ENCODE peak calls at places on chromosomes 7 and 10, in eight cellular contexts. One of them, this sample, is unnamed.

GRCh38 chr7:151872531-151873401 is 4.1 kb downstream of the PRKAG2 start:
- DNase-seq in AG09309: no peak
- DNase-seq in mucosa of descending colon: peak; percentile 45
- DNase-seq in right atrium auricular region: no peak
- DNase-seq in heart right ventricle: no peak
- DNase-seq in endothelial cell of umbilical vein: no peak
- DNase-seq in fibroblast of the aortic adventitia: no peak
- DNase-seq in GM23338: no peak
- DNase-seq in this sample: no peak

GRCh38 chr7:123879628-123880027 is 34.7 kb downstream of the HYAL4 start:
- DNase-seq in endothelial cell of umbilical vein: no peak
- DNase-seq in mucosa of descending colon: no peak
- DNase-seq in fibroblast of the aortic adventitia: no peak
- DNase-seq in heart right ventricle: no peak
- DNase-seq in GM23338: no peak
- DNase-seq in right atrium auricular region: no peak
- DNase-seq in AG09309: no peak
- DNase-seq in this sample: no peak

GRCh38 chr7:127654404-127655392 is 2.7 kb downstream of the SND1 start:
- DNase-seq in endothelial cell of umbilical vein: no peak
- DNase-seq in GM23338: no peak
- DNase-seq in heart right ventricle: no peak
- DNase-seq in right atrium auricular region: no peak
- DNase-seq in AG09309: no peak
- DNase-seq in mucosa of descending colon: no peak
- DNase-seq in fibroblast of the aortic adventitia: peak; percentile 34
- DNase-seq in this sample: no peak

GRCh38 chr10:24196426-24197039 is 12.4 kb upstream of the KIAA1217 start:
- DNase-seq in right atrium auricular region: peak; percentile 87
- DNase-seq in AG09309: no peak
- DNase-seq in fibroblast of the aortic adventitia: peak; percentile 72
- DNase-seq in heart right ventricle: peak; percentile 62
- DNase-seq in mucosa of descending colon: no peak
- DNase-seq in endothelial cell of umbilical vein: peak; percentile 44
- DNase-seq in GM23338: peak; percentile 92
- DNase-seq in this sample: peak; percentile 52

GRCh38 chr7:43653891-43654504 is 71.1 kb downstream of the STK17A start:
- DNase-seq in AG09309: no peak
- DNase-seq in endothelial cell of umbilical vein: no peak
- DNase-seq in fibroblast of the aortic adventitia: no peak
- DNase-seq in heart right ventricle: no peak
- DNase-seq in right atrium auricular region: no peak
- DNase-seq in mucosa of descending colon: no peak
- DNase-seq in GM23338: no peak
- DNase-seq in this sample: no peak

GRCh38 chr10:24916365-24916764 is 36.0 kb downstream of the PRTFDC1 start:
- DNase-seq in AG09309: no peak
- DNase-seq in mucosa of descending colon: no peak
- DNase-seq in GM23338: no peak
- DNase-seq in right atrium auricular region: no peak
- DNase-seq in fibroblast of the aortic adventitia: no peak
- DNase-seq in endothelial cell of umbilical vein: no peak
- DNase-seq in heart right ventricle: no peak
- DNase-seq in this sample: no peak

GRCh38 chr7:220151-220841 is 27.9 kb downstream of the FAM20C start:
- DNase-seq in GM23338: peak; percentile 81
- DNase-seq in endothelial cell of umbilical vein: no peak
- DNase-seq in fibroblast of the aortic adventitia: no peak
- DNase-seq in heart right ventricle: no peak
- DNase-seq in AG09309: no peak
- DNase-seq in mucosa of descending colon: no peak
- DNase-seq in right atrium auricular region: no peak
- DNase-seq in this sample: peak; percentile 60

GRCh38 chr10:103638948-103639347 is 145.4 kb downstream of the NEURL1 start:
- DNase-seq in fibroblast of the aortic adventitia: peak; percentile 48
- DNase-seq in GM23338: no peak
- DNase-seq in heart right ventricle: no peak
- DNase-seq in AG09309: no peak
- DNase-seq in endothelial cell of umbilical vein: no peak
- DNase-seq in mucosa of descending colon: no peak
- DNase-seq in right atrium auricular region: no peak
- DNase-seq in this sample: no peak

GRCh38 chr10:13984647-13985155 is 346.0 kb downstream of the FRMD4A start:
- DNase-seq in heart right ventricle: no peak
- DNase-seq in AG09309: peak; percentile 77
- DNase-seq in fibroblast of the aortic adventitia: peak; percentile 91
- DNase-seq in endothelial cell of umbilical vein: peak; percentile 98
- DNase-seq in mucosa of descending colon: no peak
- DNase-seq in right atrium auricular region: no peak
- DNase-seq in GM23338: no peak
- DNase-seq in this sample: peak; percentile 92

GRCh38 chr7:133709036-133709880 is 417.9 kb upstream of the LRGUK start:
- DNase-seq in mucosa of descending colon: no peak
- DNase-seq in fibroblast of the aortic adventitia: peak; percentile 22
- DNase-seq in GM23338: no peak
- DNase-seq in heart right ventricle: no peak
- DNase-seq in AG09309: peak; percentile 23
- DNase-seq in endothelial cell of umbilical vein: no peak
- DNase-seq in right atrium auricular region: no peak
- DNase-seq in this sample: no peak

GRCh38 chr10:46787321-46787615 is 124.0 kb upstream of the PTPN20 start:
- DNase-seq in GM23338: no peak
- DNase-seq in right atrium auricular region: no peak
- DNase-seq in endothelial cell of umbilical vein: peak; percentile 39
- DNase-seq in mucosa of descending colon: no peak
- DNase-seq in AG09309: no peak
- DNase-seq in fibroblast of the aortic adventitia: peak; percentile 70
- DNase-seq in heart right ventricle: no peak
- DNase-seq in this sample: peak; percentile 64

GRCh38 chr7:131261476-131261994 is 66.1 kb upstream of the MKLN1 start:
- DNase-seq in heart right ventricle: no peak
- DNase-seq in GM23338: no peak
- DNase-seq in right atrium auricular region: no peak
- DNase-seq in mucosa of descending colon: no peak
- DNase-seq in fibroblast of the aortic adventitia: no peak
- DNase-seq in AG09309: no peak
- DNase-seq in endothelial cell of umbilical vein: no peak
- DNase-seq in this sample: no peak

GRCh38 chr10:43235070-43235900 is 31.6 kb downstream of the RASGEF1A start:
- DNase-seq in fibroblast of the aortic adventitia: no peak
- DNase-seq in right atrium auricular region: peak; percentile 38
- DNase-seq in mucosa of descending colon: peak; percentile 29
- DNase-seq in endothelial cell of umbilical vein: no peak
- DNase-seq in GM23338: no peak
- DNase-seq in heart right ventricle: no peak
- DNase-seq in AG09309: no peak
- DNase-seq in this sample: no peak

GRCh38 chr7:24812313-24812945 is 55.2 kb upstream of the GSDME start:
- DNase-seq in AG09309: no peak
- DNase-seq in heart right ventricle: peak; percentile 34
- DNase-seq in right atrium auricular region: no peak
- DNase-seq in fibroblast of the aortic adventitia: peak; percentile 62
- DNase-seq in endothelial cell of umbilical vein: peak; percentile 54
- DNase-seq in mucosa of descending colon: no peak
- DNase-seq in GM23338: peak; percentile 72
- DNase-seq in this sample: no peak

GRCh38 chr10:34254596-34254995 is 560.5 kb downstream of the PARD3 start:
- DNase-seq in endothelial cell of umbilical vein: peak; percentile 88
- DNase-seq in AG09309: no peak
- DNase-seq in GM23338: no peak
- DNase-seq in fibroblast of the aortic adventitia: peak; percentile 59
- DNase-seq in right atrium auricular region: no peak
- DNase-seq in heart right ventricle: no peak
- DNase-seq in mucosa of descending colon: no peak
- DNase-seq in this sample: peak; percentile 7

GRCh38 chr7:46940178-46940577 is 641.7 kb downstream of the TNS3 start:
- DNase-seq in right atrium auricular region: no peak
- DNase-seq in heart right ventricle: no peak
- DNase-seq in endothelial cell of umbilical vein: no peak
- DNase-seq in mucosa of descending colon: no peak
- DNase-seq in AG09309: no peak
- DNase-seq in fibroblast of the aortic adventitia: no peak
- DNase-seq in GM23338: no peak
- DNase-seq in this sample: no peak

GRCh38 chr7:50267525-50268041 is 36.9 kb upstream of the IKZF1 start:
- DNase-seq in mucosa of descending colon: no peak
- DNase-seq in fibroblast of the aortic adventitia: no peak
- DNase-seq in GM23338: no peak
- DNase-seq in endothelial cell of umbilical vein: no peak
- DNase-seq in right atrium auricular region: no peak
- DNase-seq in heart right ventricle: no peak
- DNase-seq in AG09309: no peak
- DNase-seq in this sample: no peak

DNA sequence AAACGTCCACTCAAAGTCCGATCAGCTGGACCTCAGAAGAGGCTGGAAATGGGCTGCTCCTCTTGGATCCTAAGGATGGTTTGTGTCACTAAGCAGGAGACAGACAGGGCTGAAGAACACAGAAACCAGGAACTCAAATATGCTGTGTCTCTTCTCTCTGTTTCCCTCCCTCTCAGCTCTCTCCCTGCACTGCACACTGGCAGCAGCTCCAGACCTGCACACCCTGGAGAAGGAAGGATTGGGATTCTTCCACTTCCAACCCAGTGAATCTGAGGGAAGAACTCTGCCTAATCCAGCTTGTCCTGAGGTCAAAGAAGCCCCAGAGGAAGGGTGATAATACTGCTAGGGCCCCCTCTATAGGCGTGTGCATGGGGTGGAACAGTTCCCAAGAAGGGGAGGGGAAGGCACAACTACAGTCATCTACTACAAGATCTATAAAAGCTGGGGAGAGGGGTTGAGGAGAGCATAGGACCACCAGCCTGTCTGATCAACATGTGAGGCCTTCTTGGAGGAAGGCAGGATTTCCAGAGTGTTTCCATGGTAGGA is 22.7 kb upstream of the ZCCHC24 start:
- DNase-seq in heart right ventricle: no peak
- DNase-seq in GM23338: no peak
- DNase-seq in mucosa of descending colon: no peak
- DNase-seq in AG09309: no peak
- DNase-seq in fibroblast of the aortic adventitia: no peak
- DNase-seq in right atrium auricular region: no peak
- DNase-seq in endothelial cell of umbilical vein: no peak
- DNase-seq in this sample: no peak
- TF ChIP-seq CTCF in heart right ventricle: no peak
- TF ChIP-seq CTCF in GM23338: no peak
- TF ChIP-seq CTCF in mucosa of descending colon: no peak
- TF ChIP-seq CTCF in AG09309: no peak
- TF ChIP-seq CTCF in fibroblast of the aortic adventitia: peak; percentile 4
- TF ChIP-seq CTCF in right atrium auricular region: no peak
- TF ChIP-seq CTCF in endothelial cell of umbilical vein: no peak
- TF ChIP-seq CTCF in this sample: no peak

GRCh38 chr10:84204122-84204521 is 9.8 kb downstream of the CDHR1 start:
- DNase-seq in right atrium auricular region: no peak
- DNase-seq in AG09309: no peak
- DNase-seq in GM23338: peak; percentile 74
- DNase-seq in mucosa of descending colon: no peak
- DNase-seq in fibroblast of the aortic adventitia: no peak
- DNase-seq in heart right ventricle: no peak
- DNase-seq in endothelial cell of umbilical vein: no peak
- DNase-seq in this sample: no peak
- TF ChIP-seq CTCF in right atrium auricular region: no peak
- TF ChIP-seq CTCF in AG09309: peak; percentile 19
- TF ChIP-seq CTCF in GM23338: peak; percentile 65
- TF ChIP-seq CTCF in mucosa of descending colon: peak; percentile 10
- TF ChIP-seq CTCF in fibroblast of the aortic adventitia: peak; percentile 20
- TF ChIP-seq CTCF in heart right ventricle: peak; percentile 31
- TF ChIP-seq CTCF in endothelial cell of umbilical vein: peak; percentile 44
- TF ChIP-seq CTCF in this sample: peak; percentile 63

GRCh38 chr7:141738592-141739013 is 445 bp downstream of the SSBP1 start:
- DNase-seq in endothelial cell of umbilical vein: no peak
- DNase-seq in GM23338: no peak
- DNase-seq in AG09309: no peak
- DNase-seq in right atrium auricular region: no peak
- DNase-seq in mucosa of descending colon: no peak
- DNase-seq in fibroblast of the aortic adventitia: no peak
- DNase-seq in heart right ventricle: no peak
- DNase-seq in this sample: no peak
- TF ChIP-seq CTCF in endothelial cell of umbilical vein: no peak
- TF ChIP-seq CTCF in GM23338: no peak
- TF ChIP-seq CTCF in AG09309: no peak
- TF ChIP-seq CTCF in right atrium auricular region: no peak
- TF ChIP-seq CTCF in mucosa of descending colon: no peak
- TF ChIP-seq CTCF in fibroblast of the aortic adventitia: peak; percentile 57
- TF ChIP-seq CTCF in heart right ventricle: no peak
- TF ChIP-seq CTCF in this sample: no peak

GRCh38 chr7:150754950-150755349 is 17.7 kb downstream of the GIMAP5 start:
- DNase-seq in AG09309: no peak
- DNase-seq in mucosa of descending colon: no peak
- DNase-seq in right atrium auricular region: no peak
- DNase-seq in fibroblast of the aortic adventitia: no peak
- DNase-seq in heart right ventricle: no peak
- DNase-seq in endothelial cell of umbilical vein: no peak
- DNase-seq in GM23338: no peak
- DNase-seq in this sample: no peak

GRCh38 chr7:150753239-150753638 is 16.0 kb downstream of the GIMAP5 start:
- DNase-seq in mucosa of descending colon: no peak
- DNase-seq in right atrium auricular region: no peak
- DNase-seq in endothelial cell of umbilical vein: no peak
- DNase-seq in fibroblast of the aortic adventitia: no peak
- DNase-seq in AG09309: no peak
- DNase-seq in heart right ventricle: no peak
- DNase-seq in GM23338: no peak
- DNase-seq in this sample: no peak

GRCh38 chr7:150751702-150752101 is 14.5 kb downstream of the GIMAP5 start:
- DNase-seq in AG09309: no peak
- DNase-seq in heart right ventricle: no peak
- DNase-seq in right atrium auricular region: no peak
- DNase-seq in mucosa of descending colon: no peak
- DNase-seq in endothelial cell of umbilical vein: no peak
- DNase-seq in fibroblast of the aortic adventitia: no peak
- DNase-seq in GM23338: no peak
- DNase-seq in this sample: no peak

GRCh38 chr7:150755473-150756099 is 18.4 kb downstream of the GIMAP5 start:
- DNase-seq in GM23338: no peak
- DNase-seq in mucosa of descending colon: no peak
- DNase-seq in endothelial cell of umbilical vein: peak; percentile 94
- DNase-seq in right atrium auricular region: no peak
- DNase-seq in AG09309: no peak
- DNase-seq in heart right ventricle: no peak
- DNase-seq in fibroblast of the aortic adventitia: no peak
- DNase-seq in this sample: no peak

DNA sequence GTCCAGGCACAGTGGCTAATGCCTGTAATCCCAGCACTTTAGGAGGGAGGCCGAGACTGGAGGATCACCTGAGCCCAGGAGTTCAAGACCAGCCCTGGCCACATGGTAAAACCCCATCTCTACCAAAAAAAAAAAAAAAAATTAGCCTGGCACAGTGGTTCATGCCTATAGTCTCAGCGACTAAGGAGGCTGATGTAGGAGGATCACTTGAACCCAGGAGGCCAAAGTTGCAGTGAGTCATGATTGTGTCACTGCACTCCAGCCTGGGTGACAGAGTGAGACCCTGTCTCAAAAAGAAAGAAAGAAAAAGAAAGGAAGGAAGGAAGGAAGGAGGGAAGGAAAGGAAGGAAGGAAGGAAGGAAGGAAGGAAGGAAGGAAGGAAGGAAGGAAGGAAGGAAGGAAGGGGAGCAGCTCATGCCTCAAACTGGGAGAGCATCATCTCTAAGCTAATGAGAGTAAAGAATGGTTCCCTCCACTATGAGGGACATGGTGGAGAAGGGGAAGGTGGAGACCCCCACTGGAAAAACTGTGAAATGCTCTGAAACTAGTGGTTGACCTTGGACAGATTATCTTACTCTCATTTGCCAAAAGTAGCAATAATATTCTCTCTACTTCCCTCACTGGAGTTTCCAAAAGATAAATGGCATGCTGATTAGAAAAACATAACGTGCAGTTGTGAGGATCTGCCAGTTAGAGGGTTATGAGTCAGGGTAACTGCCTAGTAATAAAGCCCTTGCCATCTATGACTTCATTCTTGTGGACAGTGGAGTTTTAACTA is 16.8 kb downstream of the GIMAP5 start:
- DNase-seq in right atrium auricular region: no peak
- DNase-seq in mucosa of descending colon: no peak
- DNase-seq in endothelial cell of umbilical vein: peak; percentile 95
- DNase-seq in GM23338: peak; percentile 60
- DNase-seq in heart right ventricle: no peak
- DNase-seq in AG09309: no peak
- DNase-seq in fibroblast of the aortic adventitia: no peak
- DNase-seq in this sample: peak; percentile 2
- TF ChIP-seq CTCF in right atrium auricular region: no peak
- TF ChIP-seq CTCF in mucosa of descending colon: no peak
- TF ChIP-seq CTCF in endothelial cell of umbilical vein: peak; percentile 55
- TF ChIP-seq CTCF in GM23338: peak; percentile 64
- TF ChIP-seq CTCF in heart right ventricle: peak; percentile 51
- TF ChIP-seq CTCF in AG09309: no peak
- TF ChIP-seq CTCF in fibroblast of the aortic adventitia: no peak
- TF ChIP-seq CTCF in this sample: no peak

This sample was measured in HFFc6.